ENCODE peak calls at places on chromosomes 4 and X, in nine cellular contexts. E is lower lobe of right lung, R is foreskin keratinocyte, I is neural crest cell, K is neural progenitor cell, C is HL-60, L is A549, J is upper lobe of right lung, D is cardiac muscle cell. M is an unnamed sample.

GRCh38 chr4:3462790-3463415 is at the start of gene DOK7:
- DNase-seq in D (no peak), J (no peak), K (peak), R (no peak), I (no peak), L (no peak), E (no peak), C (no peak), M (peak)

GRCh38 chr4:86035688-86036087 is 324.2 kb downstream of the MAPK10 start:
- DNase-seq in D (no peak), L (no peak), C (no peak), I (no peak), J (no peak), R (no peak), E (no peak), K (no peak), M (no peak)

GRCh38 chr4:3705236-3705987 is 60.8 kb upstream of the ADRA2C start:
- DNase-seq in I (no peak), C (no peak), D (no peak), K (no peak), L (no peak), R (no peak), E (peak), J (peak), M (no peak)

GRCh38 chrX:34578237-34578636 is 78.8 kb downstream of the TMEM47 start:
- DNase-seq in K (peak), L (peak), C (no peak), R (no peak), J (no peak), D (peak), E (no peak), I (peak), M (peak)

GRCh38 chr4:173159791-173160190 is 8.8 kb upstream of the GALNT7 start:
- DNase-seq in D (no peak), C (no peak), E (no peak), K (no peak), J (no peak), R (no peak), I (no peak), L (no peak), M (no peak)

GRCh38 chr4:176238819-176239218 is 30.2 kb downstream of the ASB5 start:
- DNase-seq in C (no peak), I (no peak), J (no peak), R (no peak), K (no peak), E (no peak), D (no peak), L (no peak), M (no peak)

GRCh38 chr4:118823471-118823870 is 12.5 kb downstream of the SEC24D start:
- DNase-seq in E (no peak), J (no peak), D (no peak), R (peak), I (no peak), C (no peak), K (no peak), L (no peak), M (peak)

GRCh38 chr4:140049024-140049923 is 104.7 kb downstream of the MAML3 start:
- DNase-seq in R (no peak), J (peak), C (peak), E (no peak), D (peak), K (peak), I (peak), L (peak), M (peak)

GRCh38 chrX:40964633-40965586 is 120.3 kb upstream of the USP9X start:
- DNase-seq in D (no peak), R (peak), C (no peak), L (no peak), K (no peak), E (no peak), J (no peak), I (no peak), M (peak)

GRCh38 chrX:130224810-130225209 is 43.9 kb downstream of the ZNF280C start:
- DNase-seq in I (no peak), J (no peak), K (no peak), L (no peak), C (peak), E (no peak), D (peak), R (no peak), M (no peak)

GRCh38 chrX:124328765-124329164 is 3.7 kb upstream of the TEX13D start:
- DNase-seq in I (no peak), J (no peak), L (no peak), K (no peak), E (no peak), C (no peak), D (no peak), R (no peak), M (peak)

GRCh38 chr4:56674984-56675383 is 6.1 kb downstream of the HOPX start:
- DNase-seq in E (no peak), L (no peak), I (no peak), D (no peak), R (no peak), C (no peak), J (no peak), K (no peak), M (no peak)

GRCh38 chr4:55378617-55379467 is 16.9 kb upstream of the TMEM165 start:
- DNase-seq in K (no peak), J (no peak), R (peak), D (no peak), I (no peak), E (peak), C (no peak), L (no peak), M (peak)

GRCh38 chr4:112170451-112170993 is 25.3 kb downstream of the FAM241A start:
- DNase-seq in J (no peak), K (no peak), L (peak), I (no peak), E (no peak), C (no peak), R (peak), D (peak), M (peak)

GRCh38 chr4:6957994-6958393 is 48.4 kb downstream of the TBC1D14 start:
- DNase-seq in D (no peak), I (no peak), K (no peak), J (peak), C (no peak), E (no peak), L (no peak), R (no peak), M (no peak)

GRCh38 chrX:67727576-67727975 is 183.8 kb downstream of the AR start:
- DNase-seq in J (no peak), I (no peak), R (no peak), C (no peak), E (no peak), K (no peak), D (no peak), L (no peak), M (no peak)

GRCh38 chr4:148054275-148054674 is 322.4 kb downstream of the ARHGAP10 start:
- DNase-seq in J (no peak), L (no peak), K (no peak), D (no peak), R (no peak), I (no peak), E (no peak), C (peak), M (peak)

GRCh38 chr4:28232376-28232775 is 1371.7 kb downstream of the STIM2 start:
- DNase-seq in J (no peak), L (no peak), E (no peak), R (no peak), I (no peak), D (no peak), C (no peak), K (no peak), M (no peak)

GRCh38 chr4:145722561-145722960 is 42.6 kb downstream of the C4orf51 start:
- DNase-seq in K (no peak), I (no peak), J (no peak), L (no peak), C (no peak), E (no peak), R (no peak), D (no peak), M (no peak)

GRCh38 chr4:113878718-113879117 is 100.7 kb downstream of the ARSJ start:
- DNase-seq in L (no peak), K (peak), J (no peak), C (no peak), I (peak), R (peak), E (no peak), D (peak), M (peak)

GRCh38 chr4:63528592-63528991 is 880.7 kb downstream of the TECRL start:
- DNase-seq in L (no peak), E (no peak), D (no peak), I (no peak), K (no peak), C (no peak), R (no peak), J (no peak), M (no peak)

GRCh38 chr4:4990329-4990728 is 28.9 kb downstream of the CYTL1 start:
- DNase-seq in L (no peak), J (no peak), D (peak), I (no peak), E (no peak), R (no peak), K (no peak), C (no peak), M (no peak)

GRCh38 chr4:11455201-11455835 is 26.6 kb upstream of the HS3ST1 start:
- DNase-seq in L (no peak), J (no peak), I (no peak), K (no peak), E (no peak), D (no peak), R (no peak), C (no peak), M (no peak)

GRCh38 chrX:136030357-136031225 is 45.4 kb downstream of the SLC9A6 start:
- DNase-seq in R (no peak), K (no peak), E (no peak), C (no peak), J (no peak), I (no peak), L (no peak), D (peak), M (no peak)

GRCh38 chrX:51742586-51742985 is 656 bp upstream of the GSPT2 start:
- DNase-seq in E (no peak), L (no peak), C (no peak), I (no peak), R (no peak), D (no peak), K (peak), J (no peak), M (no peak)

GRCh38 chrX:56975611-56976010 is 19.7 kb downstream of the SPIN3 start:
- DNase-seq in J (no peak), C (no peak), R (no peak), D (peak), I (no peak), K (peak), E (no peak), L (no peak), M (no peak)

GRCh38 chr4:7738458-7739076 is 201.1 kb downstream of the AFAP1 start:
- DNase-seq in I (no peak), E (peak), J (no peak), L (no peak), R (no peak), K (no peak), C (no peak), D (no peak), M (no peak)

GRCh38 chrX:65574356-65574755 is 39.8 kb upstream of the LAS1L start:
- DNase-seq in R (no peak), K (no peak), E (no peak), C (peak), J (no peak), L (no peak), D (no peak), I (no peak), M (no peak)

DNA sequence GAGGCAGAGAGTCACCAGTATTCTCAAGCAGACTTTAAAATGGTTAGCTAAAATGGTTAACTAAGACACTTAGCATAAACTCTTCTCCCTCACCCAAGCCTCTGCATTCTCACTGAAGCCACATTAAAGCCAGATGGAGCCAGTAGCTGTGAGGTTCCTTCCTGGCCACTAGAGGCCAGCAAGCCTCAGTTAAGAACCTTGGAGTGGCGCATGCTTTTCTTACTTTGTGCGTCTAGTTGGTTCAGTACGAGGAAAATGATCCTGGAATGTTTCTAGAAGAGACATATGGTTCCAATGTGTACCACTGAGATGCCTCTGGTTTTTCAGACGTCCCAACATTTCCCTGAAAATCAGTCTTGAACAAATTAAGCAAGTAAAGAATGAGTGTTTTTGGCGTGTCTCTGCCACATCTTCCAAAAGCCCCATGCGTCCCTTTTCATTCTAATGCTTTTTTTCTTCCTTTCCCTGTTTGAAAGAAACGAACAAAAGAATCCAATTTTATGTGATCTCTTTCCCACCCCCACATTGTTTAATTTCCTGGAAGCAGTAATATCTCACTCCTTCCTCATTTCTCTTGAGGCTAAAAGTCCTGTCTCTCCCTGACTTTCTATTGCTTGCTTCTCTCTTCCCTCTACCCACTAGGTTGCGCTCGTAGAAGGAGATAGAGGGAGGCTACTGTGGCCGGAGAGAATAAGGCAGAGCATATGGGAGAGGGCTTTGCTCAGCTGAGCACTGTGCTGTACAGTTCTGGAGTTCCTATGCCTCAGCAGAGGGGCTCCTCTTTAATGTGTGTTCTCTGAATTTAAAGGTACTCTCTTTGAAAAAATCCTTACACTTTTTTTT is 82.9 kb upstream of the TAB3 start:
- DNase-seq in R (no peak), D (peak), K (peak), E (no peak), C (peak), L (peak), J (no peak), I (peak), M (peak)
- TF ChIP-seq CTCF in R (peak), D (peak), K (peak), E (peak), C (peak), L (peak), J (peak), I (peak), M (peak)

GRCh38 chr4:93788712-93789111 is 39.8 kb upstream of the ATOH1 start:
- DNase-seq in R (no peak), K (peak), E (no peak), C (no peak), J (no peak), D (peak), L (peak), I (no peak), M (no peak)
- TF ChIP-seq CTCF in R (peak), K (peak), E (no peak), C (peak), J (peak), D (peak), L (peak), I (peak), M (no peak)

GRCh38 chr4:74531952-74532794 is 87.2 kb downstream of the AREG start:
- DNase-seq in R (no peak), D (peak), K (peak), I (no peak), J (no peak), C (peak), L (peak), E (no peak), M (peak)
- TF ChIP-seq CTCF in R (peak), D (peak), K (peak), I (peak), J (peak), C (peak), L (peak), E (peak), M (peak)

DNA sequence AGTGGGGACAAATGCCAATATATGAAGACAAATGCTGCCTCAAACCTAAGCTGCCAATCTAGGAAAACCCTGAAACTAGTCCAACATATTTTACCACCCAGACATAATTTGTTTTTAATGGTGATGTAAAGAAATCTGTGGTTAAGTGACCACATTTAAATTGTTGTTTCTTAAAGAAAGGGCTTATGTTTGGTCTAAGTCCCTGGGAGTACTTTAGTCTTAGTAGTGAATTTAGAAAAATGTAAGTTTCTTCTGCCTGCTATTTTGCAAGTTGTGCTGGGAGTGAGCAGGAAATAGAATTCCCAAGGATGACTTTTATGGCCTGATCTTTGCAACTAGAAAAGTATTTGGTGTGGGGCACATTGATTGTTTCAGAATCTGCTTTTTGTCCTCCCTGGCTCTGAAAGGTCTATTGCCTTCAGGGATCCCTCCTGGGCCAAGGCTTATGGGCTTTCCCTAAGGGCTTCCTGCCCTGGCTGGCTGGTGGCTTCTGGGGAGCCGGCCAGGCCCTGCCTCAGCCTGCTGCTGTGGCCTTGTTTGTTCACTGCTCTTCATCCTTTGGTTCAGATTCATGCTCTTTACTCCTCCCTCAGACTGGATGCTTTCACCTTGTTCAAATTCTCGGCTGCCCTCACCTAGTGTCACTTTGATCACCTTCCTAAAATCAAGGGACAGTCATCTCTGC is 169.8 kb upstream of the JADE1 start:
- DNase-seq in J (no peak), L (no peak), I (no peak), K (no peak), D (peak), E (no peak), R (no peak), C (no peak), M (no peak)
- TF ChIP-seq CTCF in J (no peak), L (no peak), I (no peak), K (no peak), D (no peak), E (no peak), R (no peak), C (no peak), M (no peak)

GRCh38 chrX:101025126-101025525 is 26.8 kb downstream of the TRMT2B start:
- DNase-seq in L (no peak), R (no peak), K (no peak), C (no peak), E (no peak), I (no peak), J (no peak), D (no peak), M (no peak)
- TF ChIP-seq CTCF in L (no peak), R (no peak), K (no peak), C (no peak), E (no peak), I (no peak), J (no peak), D (no peak), M (no peak)

GRCh38 chr4:17124767-17125166 is 226.3 kb upstream of the LDB2 start:
- DNase-seq in R (no peak), J (no peak), C (no peak), E (no peak), D (no peak), L (no peak), I (no peak), K (no peak), M (no peak)
- TF ChIP-seq CTCF in R (peak), J (no peak), C (no peak), E (no peak), D (peak), L (no peak), I (peak), K (peak), M (no peak)

DNA sequence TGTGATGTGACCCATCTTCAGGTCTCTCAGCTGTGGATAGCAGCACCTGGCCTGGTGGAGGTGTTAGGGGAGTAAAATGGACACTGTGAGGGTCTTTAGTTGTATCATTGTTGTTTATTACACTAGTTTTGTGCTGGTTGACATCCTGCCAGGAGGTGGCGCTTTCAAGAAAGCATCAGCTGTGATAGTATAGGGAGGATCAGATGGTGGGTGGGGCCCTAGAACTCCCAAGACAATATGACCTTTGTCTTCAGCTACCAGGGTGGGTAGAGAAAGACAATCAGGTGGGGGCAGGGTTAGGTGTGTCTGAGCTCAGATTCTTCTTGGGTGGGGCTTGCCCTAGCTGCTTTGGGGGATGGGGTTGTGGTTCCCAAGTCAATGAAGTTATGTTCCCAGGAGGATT is 162.8 kb downstream of the PPP1R2C start:
- DNase-seq in K (peak), L (no peak), J (no peak), E (no peak), I (no peak), D (peak), C (peak), R (no peak), M (peak)
- TF ChIP-seq CTCF in K (peak), L (no peak), J (no peak), E (no peak), I (peak), D (no peak), C (no peak), R (peak), M (no peak)

GRCh38 chrX:39475372-39475771 is 622.4 kb downstream of the BCOR start:
- DNase-seq in L (no peak), R (no peak), K (peak), D (no peak), E (no peak), I (no peak), C (no peak), J (no peak), M (no peak)

GRCh38 chrX:39479856-39480255 is 617.9 kb downstream of the BCOR start:
- DNase-seq in K (no peak), R (peak), J (no peak), E (no peak), C (no peak), L (no peak), I (no peak), D (no peak), M (no peak)

GRCh38 chrX:39476596-39476995 is 621.2 kb downstream of the BCOR start:
- DNase-seq in C (no peak), L (no peak), K (peak), D (no peak), E (no peak), R (no peak), I (no peak), J (no peak), M (no peak)

GRCh38 chrX:39477031-39477430 is 620.7 kb downstream of the BCOR start:
- DNase-seq in J (no peak), K (no peak), C (no peak), R (no peak), I (no peak), E (no peak), D (no peak), L (no peak), M (no peak)

GRCh38 chrX:39477438-39478120 is 620.2 kb downstream of the BCOR start:
- DNase-seq in K (peak), L (no peak), C (no peak), I (peak), E (peak), J (peak), R (peak), D (peak), M (peak)
- TF ChIP-seq CTCF in K (peak), L (no peak), C (no peak), I (peak), E (peak), J (no peak), R (no peak), D (peak), M (no peak)

DNA sequence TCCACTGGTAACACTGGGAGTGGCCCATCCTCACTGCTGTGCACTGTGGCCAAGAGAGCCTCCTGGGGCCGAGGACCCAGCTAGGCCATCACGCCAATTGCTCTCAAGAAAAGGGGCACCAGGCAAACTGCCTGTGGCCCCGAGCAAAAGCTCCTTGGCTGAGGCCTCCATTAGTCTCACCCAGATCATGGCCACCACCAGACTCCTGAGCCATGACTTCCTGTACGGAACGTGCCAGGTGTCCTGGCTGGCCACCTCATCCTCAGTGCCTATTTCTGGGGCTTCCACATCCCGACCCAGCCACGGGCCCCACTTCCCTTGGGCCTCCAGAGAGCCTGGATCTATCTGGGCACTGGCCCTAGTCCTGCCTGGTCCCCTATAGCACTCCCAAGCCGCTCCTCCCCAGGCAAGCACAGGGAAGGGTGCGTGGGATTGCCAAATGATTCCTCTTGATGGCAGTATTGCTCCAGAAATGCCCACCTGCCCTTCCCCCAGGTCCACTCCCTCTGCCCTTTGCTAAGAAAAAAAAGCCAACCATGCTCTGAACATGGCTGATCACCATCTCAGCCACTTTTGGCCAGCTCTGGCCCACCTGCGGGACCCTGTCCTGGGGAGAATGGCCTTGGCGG is 212.6 kb upstream of the AGTR2 start:
- DNase-seq in C (no peak), E (no peak), J (no peak), I (no peak), L (no peak), R (no peak), K (peak), D (no peak), M (no peak)
- TF ChIP-seq CTCF in C (no peak), E (no peak), J (no peak), I (peak), L (no peak), R (peak), K (peak), D (no peak), M (no peak)

M was measured in Calu3.